ENCODE peak calls at places on chromosomes 16 and 17, in seven cellular contexts. J, L, W, Q, Y, K and V are unnamed samples.

GRCh38 chr17:74360993-74361612 is 565 bp downstream of the BTBD17 start:
- DNase-seq in W (peak; percentile 19), K (no peak), Q (no peak), J (no peak), Y (peak; percentile 92), L (peak; percentile 6), V (no peak)

GRCh38 chr16:3171181-3171854 is 16.7 kb upstream of the OR1F1 start:
- DNase-seq in J (no peak), K (peak; percentile 26), Q (no peak), L (no peak), Y (peak; percentile 47), W (no peak), V (peak; percentile 30)

GRCh38 chr17:47694018-47694817 is at the start of gene TBKBP1:
- DNase-seq in Q (peak; percentile 93), L (peak; percentile 38), W (peak; percentile 92), Y (peak; percentile 94), K (peak; percentile 57), J (peak; percentile 77), V (peak; percentile 94)

GRCh38 chr16:8931864-8932263 is 31.8 kb downstream of the USP7 start:
- DNase-seq in Q (peak; percentile 82), W (peak; percentile 88), Y (peak; percentile 81), J (peak; percentile 69), L (peak; percentile 68), K (peak; percentile 66), V (peak; percentile 29)

GRCh38 chr17:59785091-59785799 is 77.8 kb downstream of the VMP1 start:
- DNase-seq in Y (no peak), L (no peak), K (peak; percentile 31), W (no peak), Q (no peak), J (peak; percentile 42), V (no peak)

GRCh38 chr16:426115-426905 is 861 bp downstream of the RAB11FIP3 start:
- DNase-seq in Q (peak; percentile 63), Y (peak; percentile 42), K (peak; percentile 55), W (peak; percentile 68), J (peak; percentile 6), L (no peak), V (peak; percentile 90)

GRCh38 chr17:31907342-31907975 is 6.0 kb upstream of the UTP6 start:
- DNase-seq in Q (no peak), L (peak; percentile 70), K (peak; percentile 51), J (peak; percentile 81), Y (no peak), W (no peak), V (no peak)

GRCh38 chr16:4680673-4681470 is 12.5 kb upstream of the NUDT16L1 start:
- DNase-seq in W (no peak), L (no peak), K (no peak), Q (no peak), Y (no peak), J (no peak), V (peak; percentile 86)

GRCh38 chr16:50462793-50463507 is 85.2 kb upstream of the NKD1 start:
- DNase-seq in W (peak; percentile 55), Y (peak; percentile 87), K (no peak), Q (peak; percentile 49), J (no peak), L (no peak), V (peak; percentile 65)

GRCh38 chr17:81058263-81058871 is 23.4 kb downstream of the BAIAP2 start:
- DNase-seq in W (no peak), L (no peak), K (no peak), Y (no peak), Q (no peak), J (no peak), V (no peak)

GRCh38 chr17:50165867-50166517 is at the start of gene SGCA:
- DNase-seq in W (no peak), Q (no peak), L (no peak), J (no peak), Y (no peak), K (no peak), V (peak; percentile 27)

GRCh38 chr17:32285770-32286517 is 20.3 kb downstream of the RHBDL3 start:
- DNase-seq in Q (no peak), K (no peak), Y (no peak), L (no peak), J (no peak), W (no peak), V (peak; percentile 65)

GRCh38 chr17:69447726-69448125 is 33.2 kb downstream of the MAP2K6 start:
- DNase-seq in J (peak; percentile 30), Y (no peak), W (no peak), K (peak; percentile 4), Q (no peak), L (no peak), V (no peak)

GRCh38 chr17:38464723-38465419 is 36.6 kb downstream of the ARHGAP23 start:
- DNase-seq in K (peak; percentile 98), Y (peak; percentile 55), J (peak; percentile 96), L (peak; percentile 94), W (peak; percentile 21), Q (no peak), V (peak; percentile 100)

GRCh38 chr17:38465420-38466345 is 37.4 kb downstream of the ARHGAP23 start:
- DNase-seq in K (peak; percentile 96), W (no peak), L (peak; percentile 71), Q (no peak), J (no peak), Y (no peak), V (peak; percentile 98)

GRCh38 chr17:38463451-38463858 is 35.2 kb downstream of the ARHGAP23 start:
- DNase-seq in Y (no peak), J (no peak), W (no peak), Q (no peak), K (peak; percentile 17), L (no peak), V (peak; percentile 88)

GRCh38 chr17:38466346-38467315 is 38.4 kb downstream of the ARHGAP23 start:
- DNase-seq in J (no peak), Y (no peak), K (peak; percentile 20), L (no peak), Q (no peak), W (no peak), V (peak; percentile 70)

GRCh38 chr17:38464251-38464722 is 36.0 kb downstream of the ARHGAP23 start:
- DNase-seq in J (no peak), K (peak; percentile 80), Q (no peak), W (no peak), Y (no peak), L (no peak), V (peak; percentile 93)
- H2AFZ ChIP-seq in J (no peak overlapping the region), K (no peak overlapping the region), Q (no peak overlapping the region), W (no peak overlapping the region), Y (no peak overlapping the region), L (peak overlapping the region; percentile 79), V (no peak overlapping the region)

GRCh38 chr17:79929257-79930076 is 90.2 kb upstream of the CBX4 start:
- DNase-seq in K (no peak), L (no peak), Y (peak; percentile 43), J (no peak), Q (peak; percentile 55), W (peak; percentile 53), V (no peak)
- H3K4me3 ChIP-seq in K (no peak overlapping the region), L (peak overlapping the region; percentile 34), Y (peak overlapping the region; percentile 68), J (no peak overlapping the region), Q (peak overlapping the region; percentile 66), W (peak overlapping the region; percentile 76), V (no peak overlapping the region)

GRCh38 chr17:48910370-48910769 is 2.2 kb downstream of the UBE2Z start:
- DNase-seq in K (no peak), W (no peak), Y (no peak), L (no peak), Q (no peak), J (no peak), V (no peak)

GRCh38 chr17:48912476-48912875 is 4.3 kb downstream of the UBE2Z start:
- DNase-seq in L (no peak), K (peak; percentile 53), J (no peak), Y (no peak), W (no peak), Q (no peak), V (no peak)

GRCh38 chr17:48909796-48910195 is 1.6 kb downstream of the UBE2Z start:
- DNase-seq in L (peak; percentile 27), Y (no peak), Q (no peak), W (no peak), K (peak; percentile 35), J (no peak), V (no peak)

DNA sequence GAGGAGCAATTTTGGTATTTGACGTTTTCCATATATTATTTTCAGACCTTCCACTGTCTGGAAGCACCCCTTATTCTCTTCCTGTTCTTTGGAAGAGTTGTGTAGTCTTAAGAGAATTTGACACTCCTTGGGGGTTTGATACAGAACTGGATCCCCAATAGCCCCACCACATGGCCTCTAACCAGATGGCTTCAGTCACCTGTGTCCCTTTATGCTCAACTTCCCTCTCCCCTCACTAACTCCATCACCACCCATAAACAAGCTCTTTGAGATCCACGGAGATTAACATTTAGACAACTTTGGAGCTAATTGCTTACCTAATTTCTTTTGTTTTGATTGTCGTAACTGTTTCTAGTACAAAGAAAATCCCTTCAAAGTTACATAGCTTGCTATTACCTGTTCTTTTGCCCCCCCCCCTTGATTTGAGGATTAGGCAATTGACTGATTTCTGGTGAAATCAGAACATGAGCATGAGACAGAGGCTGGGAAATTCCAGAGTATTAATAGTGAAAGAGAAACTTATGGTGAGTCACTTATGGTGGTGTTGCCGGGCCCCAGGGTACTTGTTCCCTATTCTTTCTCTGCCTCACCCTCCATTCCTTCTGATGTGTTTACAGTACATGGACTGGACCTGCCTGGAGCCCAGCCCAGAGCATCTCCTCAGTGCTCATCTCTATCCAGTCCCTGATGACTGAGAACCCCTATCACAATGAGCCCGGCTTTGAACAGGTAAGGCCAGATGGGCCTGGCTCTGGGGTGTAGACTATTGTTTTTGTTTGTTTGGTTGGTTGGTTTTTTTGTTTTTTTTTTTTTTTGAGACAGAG is 7.5 kb downstream of the UBE2Z start:
- DNase-seq in K (peak; percentile 96), Q (no peak), L (peak; percentile 93), Y (no peak), W (no peak), J (peak; percentile 87), V (peak; percentile 88)
- H3K4me2 ChIP-seq in K (peak overlapping the region; percentile 65), Q (no peak overlapping the region), L (peak overlapping the region; percentile 45), Y (no peak overlapping the region), W (no peak overlapping the region), J (peak overlapping the region; percentile 23), V (peak overlapping the region; percentile 11)

DNA sequence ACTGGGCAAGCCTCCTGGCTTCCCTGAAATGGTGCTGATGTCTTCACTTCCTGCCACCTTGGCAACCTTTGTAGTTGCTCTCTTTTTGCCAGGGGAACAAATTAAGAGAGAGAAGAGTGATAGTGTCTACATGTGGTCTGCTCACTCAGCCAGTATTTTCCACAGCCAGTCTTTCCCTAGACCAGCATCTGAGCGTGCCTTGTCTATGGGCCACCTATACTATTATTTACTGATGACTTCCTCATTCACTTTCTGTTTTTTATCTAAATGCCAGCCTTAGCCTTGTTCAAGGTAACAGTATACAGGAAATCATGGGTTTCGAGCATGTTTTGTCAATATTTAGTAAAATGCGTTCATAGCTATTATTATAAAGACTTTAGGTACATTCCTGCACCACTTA is 710.0 kb downstream of the MAF start:
- DNase-seq in W (no peak), K (no peak), L (no peak), Y (no peak), Q (no peak), J (no peak), V (no peak)
- H2AFZ ChIP-seq in W (no peak overlapping the region), K (no peak overlapping the region), L (no peak overlapping the region), Y (no peak overlapping the region), Q (no peak overlapping the region), J (no peak overlapping the region), V (no peak overlapping the region)